ENCODE peak calls at places on chromosomes 2 and 18, in four cellular contexts. W, E, V and K are unnamed samples.

GRCh38 chr2:222479855-222480254 is 55.5 kb downstream of the SGPP2 start:
- DNase-seq in W (no peak), E (no peak), V (no peak), K (no peak)

GRCh38 chr2:237692601-237693079 is 65.3 kb downstream of the LRRFIP1 start:
- DNase-seq in W (peak), E (peak), V (no peak), K (no peak)

GRCh38 chr2:236848467-236848866 is 237.2 kb upstream of the COPS8 start:
- DNase-seq in W (no peak), E (no peak), V (no peak), K (no peak)

GRCh38 chr18:77004555-77005380 is 127.8 kb downstream of the MBP start:
- DNase-seq in W (no peak), E (no peak), V (no peak), K (no peak)

GRCh38 chr2:26185304-26185928 is 12.5 kb downstream of the GAREM2 start:
- DNase-seq in W (no peak), E (no peak), V (no peak), K (no peak)

GRCh38 chr2:55311444-55311870 is 42.4 kb upstream of the MTIF2 start:
- DNase-seq in W (no peak), E (peak), V (peak), K (no peak)

GRCh38 chr2:215136669-215137328 is 1.6 kb downstream of the ABCA12 start:
- DNase-seq in W (no peak), E (peak), V (no peak), K (no peak)

GRCh38 chr2:150167711-150168110 is 319.8 kb downstream of the RND3 start:
- DNase-seq in W (no peak), E (peak), V (peak), K (no peak)

GRCh38 chr2:20222769-20223344 is 2.1 kb downstream of the SDC1 start:
- DNase-seq in W (no peak), E (no peak), V (no peak), K (no peak)

GRCh38 chr2:75716406-75716805 is 5.7 kb upstream of the GCFC2 start:
- DNase-seq in W (no peak), E (peak), V (no peak), K (no peak)
- TF ChIP-seq CTCF in W (peak), E (no peak), V (no peak), K (no peak)

GRCh38 chr2:85434677-85435076 is 16.2 kb downstream of the SH2D6 start:
- DNase-seq in W (no peak), E (no peak), V (no peak), K (no peak)

GRCh38 chr2:85437488-85438290 is 19.2 kb downstream of the SH2D6 start:
- DNase-seq in W (peak), E (peak), V (peak), K (peak)

GRCh38 chr2:85435220-85435958 is 16.9 kb downstream of the SH2D6 start:
- DNase-seq in W (no peak), E (peak), V (no peak), K (no peak)

GRCh38 chr2:85436836-85437487 is 18.4 kb downstream of the SH2D6 start:
- DNase-seq in W (no peak), E (peak), V (no peak), K (no peak)

DNA sequence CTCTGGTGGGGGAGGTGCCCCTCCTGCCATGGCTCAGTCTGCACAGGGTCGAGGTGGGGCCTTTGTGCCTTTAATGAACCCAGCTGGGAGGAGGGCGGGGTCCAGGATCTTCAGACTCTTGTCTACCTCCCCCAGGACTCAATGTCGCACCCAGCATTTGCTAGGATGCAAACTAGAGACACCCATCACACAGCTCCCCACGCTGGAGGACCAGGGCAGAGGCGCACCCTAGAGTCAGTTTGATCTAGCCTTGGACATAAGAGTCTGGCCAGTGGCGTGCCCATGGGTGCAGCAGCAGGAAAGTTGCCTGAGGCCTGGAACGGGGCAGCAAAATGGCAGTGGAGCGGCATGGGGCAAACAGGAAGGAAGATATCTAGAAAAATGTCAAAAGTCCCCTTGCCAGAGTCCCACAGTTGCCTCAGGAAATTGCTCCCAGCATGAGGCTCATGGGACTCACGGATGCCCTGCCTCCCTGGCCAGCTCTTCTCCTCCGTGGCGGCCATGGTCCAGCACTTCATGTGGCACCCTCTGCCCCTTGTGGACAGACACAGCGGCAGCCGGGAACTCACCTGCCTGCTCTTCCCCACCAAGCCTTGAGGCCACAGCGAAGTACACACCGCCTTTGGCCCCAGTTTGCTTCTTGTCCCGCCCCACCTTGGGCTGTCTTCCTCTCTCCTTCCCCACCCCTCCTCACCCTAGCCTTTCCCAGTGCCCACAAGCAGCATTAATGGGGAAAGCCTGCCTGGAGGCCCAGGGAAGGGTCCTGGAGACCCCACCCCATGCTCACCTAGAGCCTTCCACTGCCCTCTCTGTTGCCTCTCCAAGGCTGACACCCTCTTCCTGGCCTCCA is 17.7 kb downstream of the SH2D6 start:
- DNase-seq in W (no peak), E (no peak), V (no peak), K (no peak)
- TF ChIP-seq CTCF in W (no peak), E (no peak), V (peak), K (no peak)

GRCh38 chr18:75727479-75727878 is 300.0 kb upstream of the SMIM21 start:
- DNase-seq in W (peak), E (peak), V (peak), K (peak)
- TF ChIP-seq CTCF in W (peak), E (peak), V (peak), K (peak)

GRCh38 chr2:95333888-95334338 is 36.8 kb downstream of the KCNIP3 start:
- DNase-seq in W (no peak), E (peak), V (no peak), K (no peak)

GRCh38 chr2:95336408-95336807 is 39.3 kb downstream of the KCNIP3 start:
- DNase-seq in W (no peak), E (no peak), V (no peak), K (no peak)

GRCh38 chr2:95337829-95338228 is 40.7 kb downstream of the KCNIP3 start:
- DNase-seq in W (no peak), E (no peak), V (no peak), K (no peak)

GRCh38 chr2:95333056-95333455 is 35.9 kb downstream of the KCNIP3 start:
- DNase-seq in W (no peak), E (no peak), V (no peak), K (no peak)

GRCh38 chr2:95334916-95335641 is 37.9 kb downstream of the KCNIP3 start:
- DNase-seq in W (no peak), E (peak), V (no peak), K (no peak)
- TF ChIP-seq CTCF in W (no peak), E (no peak), V (no peak), K (no peak)

GRCh38 chr2:42074661-42075060 is 26.8 kb downstream of the PKDCC start:
- DNase-seq in W (no peak), E (no peak), V (no peak), K (no peak)
- TF ChIP-seq CTCF in W (peak), E (no peak), V (no peak), K (no peak)

GRCh38 chr18:42484648-42485047 is 529.6 kb downstream of the PIK3C3 start:
- DNase-seq in W (no peak), E (no peak), V (no peak), K (no peak)

GRCh38 chr18:42480521-42480920 is 525.5 kb downstream of the PIK3C3 start:
- DNase-seq in W (no peak), E (no peak), V (no peak), K (no peak)

GRCh38 chr18:42486296-42486695 is 531.3 kb downstream of the PIK3C3 start:
- DNase-seq in W (no peak), E (no peak), V (no peak), K (no peak)
- TF ChIP-seq CTCF in W (no peak), E (no peak), V (no peak), K (no peak)

GRCh38 chr2:16218161-16218560 is 277.8 kb downstream of the MYCN start:
- DNase-seq in W (no peak), E (no peak), V (no peak), K (no peak)

GRCh38 chr2:16217271-16217670 is 276.9 kb downstream of the MYCN start:
- DNase-seq in W (no peak), E (no peak), V (no peak), K (no peak)

GRCh38 chr2:16216555-16216938 is 276.2 kb downstream of the MYCN start:
- DNase-seq in W (no peak), E (no peak), V (no peak), K (no peak)

GRCh38 chr2:16219292-16219975 is 279.1 kb downstream of the MYCN start:
- DNase-seq in W (no peak), E (no peak), V (no peak), K (no peak)

GRCh38 chr2:16218651-16219050 is 278.3 kb downstream of the MYCN start:
- DNase-seq in W (peak), E (no peak), V (peak), K (peak)
- TF ChIP-seq CTCF in W (no peak), E (no peak), V (peak), K (peak)